ENCODE peak calls at places on chromosomes 1 and 21, in four cellular contexts. M is cardiac septum; Y is tibial artery; B is stimulated activated naive B cell treated with anti-CD40 and anti-IgM and Interleukin-4, amounts not matched to agents 10 μg/mL and 1 μg/mL and 100 μg/mL, for 72 hours. J is an unnamed sample.

GRCh38 chr1:89682630-89683029 is 49.7 kb downstream of the LRRC8C start:
- DNase-seq in Y (no peak), B (no peak), M (no peak), J (no peak)

GRCh38 chr1:70961374-70961773 is 86.2 kb downstream of the PTGER3 start:
- DNase-seq in M (no peak), Y (no peak), B (no peak), J (no peak)

GRCh38 chr1:36124404-36125128 is 456 bp downstream of the COL8A2 start:
- DNase-seq in Y (no peak), B (no peak), M (no peak), J (no peak)

GRCh38 chr1:121587777-121588176 is 403.0 kb downstream of the SRGAP2C start:
- DNase-seq in B (no peak), M (no peak), Y (no peak), J (no peak)

GRCh38 chr1:67687198-67687545 is 2.2 kb downstream of the GADD45A start:
- DNase-seq in M (no peak), Y (no peak), B (no peak), J (no peak)

GRCh38 chr1:215719569-215719968 is 152.5 kb downstream of the KCTD3 start:
- DNase-seq in M (no peak), B (no peak), Y (no peak), J (no peak)

GRCh38 chr21:41169701-41170100 is 1.7 kb downstream of the BACE2 start:
- DNase-seq in Y (no peak), M (no peak), B (no peak), J (no peak)

GRCh38 chr1:67270569-67270968 is 37.1 kb upstream of the IL12RB2 start:
- DNase-seq in M (no peak), Y (no peak), B (no peak), J (no peak)

GRCh38 chr21:34700605-34701004 is 31.8 kb downstream of the CLIC6 start:
- DNase-seq in Y (no peak), B (no peak), M (no peak), J (no peak)

GRCh38 chr1:5933676-5934057 is 58.6 kb downstream of the NPHP4 start:
- DNase-seq in M (peak; percentile 22), B (no peak), Y (no peak), J (no peak)

GRCh38 chr21:38342734-38343133 is 85.9 kb downstream of the KCNJ15 start:
- DNase-seq in M (no peak), Y (peak; percentile 51), B (no peak), J (no peak)

GRCh38 chr1:38085666-38086305 is 39.2 kb upstream of the POU3F1 start:
- DNase-seq in M (no peak), B (no peak), Y (no peak), J (no peak)